ENCODE peak calls at places on chromosome 12, in four cellular contexts. O is OCI-LY7, L is PC-3, U is hepatocyte. P is an unnamed sample.

GRCh38 chr12:55797068-55797467 is 20.5 kb downstream of the SARNP start:
- DNase-seq in O (peak), L (peak), U (peak), P (peak)

GRCh38 chr12:128807161-128807724 is 16.5 kb downstream of the SLC15A4 start:
- DNase-seq in O (no peak), L (no peak), U (no peak), P (no peak)

GRCh38 chr12:55940065-55940732 is 9.2 kb downstream of the DGKA start:
- DNase-seq in O (peak), L (peak), U (peak), P (peak)

GRCh38 chr12:121453629-121454028 is 53.7 kb downstream of the RNF34 start:
- DNase-seq in O (no peak), L (no peak), U (no peak), P (peak)

GRCh38 chr12:114655934-114656697 is 27.9 kb downstream of the TBX3 start:
- DNase-seq in O (no peak), L (peak), U (peak), P (no peak)

GRCh38 chr12:113131556-113131955 is 4.0 kb downstream of the RASAL1 start:
- DNase-seq in O (peak), L (no peak), U (no peak), P (no peak)

GRCh38 chr12:94320109-94320508 is 139.6 kb downstream of the CEP83 start:
- DNase-seq in O (no peak), L (no peak), U (no peak), P (no peak)

GRCh38 chr12:132827763-132828703 is 636 bp downstream of the GOLGA3 start:
- DNase-seq in O (peak), L (peak), U (peak), P (peak)

GRCh38 chr12:48454675-48455074 is 17.7 kb upstream of the ANP32D start:
- DNase-seq in O (peak), L (peak), U (peak), P (peak)

GRCh38 chr12:88642675-88643431 is 62.6 kb upstream of the KITLG start:
- DNase-seq in O (no peak), L (no peak), U (no peak), P (no peak)

GRCh38 chr12:80422549-80422948 is 21.5 kb upstream of the PTPRQ start:
- DNase-seq in O (no peak), L (no peak), U (no peak), P (no peak)

GRCh38 chr12:120497524-120498150 is 1.7 kb downstream of the DYNLL1 start:
- DNase-seq in O (no peak), L (no peak), U (no peak), P (no peak)

GRCh38 chr12:48861111-48861510 is 4.6 kb downstream of the RND1 start:
- DNase-seq in O (no peak), L (peak), U (no peak), P (no peak)

GRCh38 chr12:66493841-66494240 is 185.0 kb downstream of the GRIP1 start:
- DNase-seq in O (no peak), L (no peak), U (no peak), P (no peak)

GRCh38 chr12:93008044-93008778 is 79.1 kb upstream of the EEA1 start:
- DNase-seq in O (no peak), L (no peak), U (no peak), P (no peak)

GRCh38 chr12:203462-204260 is 10.3 kb downstream of the SLC6A12 start:
- DNase-seq in O (no peak), L (no peak), U (peak), P (peak)

GRCh38 chr12:75725505-75726120 is 214.2 kb upstream of the KRR1 start:
- DNase-seq in O (no peak), L (peak), U (no peak), P (no peak)

GRCh38 chr12:13945236-13945635 is 36.2 kb downstream of the GRIN2B start:
- DNase-seq in O (no peak), L (no peak), U (no peak), P (no peak)

GRCh38 chr12:108333898-108334699 is 5.0 kb downstream of the CMKLR1 start:
- DNase-seq in O (no peak), L (peak), U (no peak), P (no peak)

GRCh38 chr12:103830025-103830725 is 10.9 kb downstream of the NT5DC3 start:
- DNase-seq in O (no peak), L (no peak), U (no peak), P (no peak)

GRCh38 chr12:103824845-103825244 is 16.2 kb downstream of the NT5DC3 start:
- DNase-seq in O (no peak), L (no peak), U (no peak), P (no peak)

GRCh38 chr12:103829092-103829491 is 11.9 kb downstream of the NT5DC3 start:
- DNase-seq in O (no peak), L (no peak), U (no peak), P (no peak)

GRCh38 chr12:103830730-103831320 is 10.2 kb downstream of the NT5DC3 start:
- DNase-seq in O (no peak), L (no peak), U (no peak), P (no peak)

GRCh38 chr12:103827800-103828440 is 13.1 kb downstream of the NT5DC3 start:
- DNase-seq in O (no peak), L (no peak), U (no peak), P (no peak)
- TF ChIP-seq EZH2phosphoT487 in O (no peak), L (no peak), U (no peak), P (no peak)

DNA sequence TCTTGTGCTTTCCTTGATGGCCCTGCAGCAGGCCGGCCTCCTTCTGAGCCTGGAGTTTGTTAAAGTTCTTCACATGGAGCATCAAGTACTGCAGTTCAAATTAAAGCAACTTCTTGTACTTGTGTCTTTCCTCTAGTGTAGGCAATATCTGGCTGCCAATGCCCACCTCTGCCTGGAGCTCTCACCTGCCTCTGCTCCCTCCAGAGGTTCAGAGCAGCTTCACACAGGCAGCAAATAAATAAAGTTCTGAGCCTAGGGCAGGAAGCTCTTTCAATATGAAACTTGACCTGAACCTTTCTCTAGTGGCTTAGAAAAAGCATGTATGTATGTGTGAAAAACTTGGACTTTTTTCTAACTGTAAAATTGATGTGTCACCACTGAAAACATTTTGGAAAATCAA is 65.9 kb downstream of the ITPR2 start:
- DNase-seq in O (no peak), L (no peak), U (no peak), P (peak)
- TF ChIP-seq EZH2phosphoT487 in O (no peak), L (no peak), U (no peak), P (no peak)

DNA sequence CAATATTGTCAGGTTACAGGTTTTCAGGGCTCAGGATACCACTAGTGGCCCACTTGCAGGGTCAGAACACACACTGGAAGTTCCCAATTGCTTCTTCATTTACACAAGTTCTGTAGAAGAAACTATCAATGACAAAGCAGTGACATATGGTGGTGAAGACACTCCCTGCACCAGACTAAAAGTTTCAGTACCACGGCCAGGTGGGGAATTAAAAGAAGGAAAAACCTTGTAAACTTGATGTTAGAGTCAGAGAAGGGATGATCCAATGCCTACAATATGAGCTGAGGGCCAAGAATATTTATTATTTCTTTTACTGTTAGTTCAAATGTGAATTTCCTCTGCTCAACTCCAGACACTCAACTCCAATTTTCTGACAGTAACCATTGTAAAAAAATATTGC is 31.8 kb upstream of the CHST11 start:
- DNase-seq in O (no peak), L (no peak), U (no peak), P (no peak)
- TF ChIP-seq EZH2phosphoT487 in O (no peak), L (no peak), U (no peak), P (no peak)

GRCh38 chr12:106416273-106416672 is 58.7 kb downstream of the POLR3B start:
- DNase-seq in O (no peak), L (no peak), U (no peak), P (peak)
- TF ChIP-seq EZH2phosphoT487 in O (no peak), L (no peak), U (no peak), P (no peak)

GRCh38 chr12:116125084-116125483 is 152.4 kb downstream of the MED13L start:
- DNase-seq in O (no peak), L (no peak), U (no peak), P (no peak)

GRCh38 chr12:116121453-116121871 is 156.0 kb downstream of the MED13L start:
- DNase-seq in O (no peak), L (no peak), U (no peak), P (no peak)

GRCh38 chr12:116122639-116123038 is 154.9 kb downstream of the MED13L start:
- DNase-seq in O (no peak), L (no peak), U (no peak), P (no peak)

GRCh38 chr12:116125981-116126566 is 151.4 kb downstream of the MED13L start:
- DNase-seq in O (no peak), L (no peak), U (no peak), P (peak)

DNA sequence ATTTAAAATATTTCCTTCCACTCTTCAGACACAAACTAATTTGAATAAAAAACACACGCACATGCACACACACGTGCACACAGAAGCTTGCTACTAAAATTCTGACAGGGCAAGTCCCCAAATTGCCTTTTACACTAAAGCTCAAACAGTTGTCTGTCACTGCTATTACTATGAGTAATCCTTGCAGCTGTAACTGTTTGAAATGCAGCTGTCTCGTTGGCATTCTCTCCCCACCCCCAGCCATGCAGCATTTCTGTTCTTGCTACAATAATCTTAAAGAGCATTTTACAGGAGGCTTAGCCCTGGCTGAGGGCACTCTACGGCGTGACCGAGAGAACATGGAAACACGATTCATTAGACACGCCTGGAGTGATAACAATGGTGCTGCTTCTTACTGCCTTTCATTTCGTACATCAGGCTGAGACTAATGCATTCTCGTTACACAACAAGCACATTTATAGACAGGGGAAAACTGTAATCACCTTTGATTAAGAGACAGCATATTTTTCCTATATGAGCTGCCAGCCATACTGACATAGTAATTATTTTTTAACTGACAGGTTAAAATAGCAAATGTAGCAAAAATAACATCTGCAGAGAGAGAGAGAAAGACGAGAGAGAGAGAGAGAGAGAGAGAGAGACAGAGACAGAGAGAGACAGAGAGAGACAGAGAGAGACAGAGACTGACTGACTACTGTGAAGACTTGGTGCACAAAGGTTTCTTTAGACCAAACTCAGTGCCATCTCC is 153.8 kb downstream of the MED13L start:
- DNase-seq in O (peak), L (peak), U (peak), P (no peak)
- TF ChIP-seq EZH2phosphoT487 in O (no peak), L (no peak), U (no peak), P (no peak)

GRCh38 chr12:124733086-124733485 is 130.6 kb downstream of the SCARB1 start:
- DNase-seq in O (no peak), L (no peak), U (no peak), P (no peak)

GRCh38 chr12:124732275-124733075 is 131.2 kb downstream of the SCARB1 start:
- DNase-seq in O (no peak), L (no peak), U (no peak), P (no peak)

GRCh38 chr12:124731869-124732268 is 131.8 kb downstream of the SCARB1 start:
- DNase-seq in O (no peak), L (no peak), U (no peak), P (no peak)

GRCh38 chr12:124727922-124728321 is 135.7 kb downstream of the SCARB1 start:
- DNase-seq in O (peak), L (peak), U (no peak), P (no peak)

GRCh38 chr12:124730455-124730932 is 133.2 kb downstream of the SCARB1 start:
- DNase-seq in O (no peak), L (peak), U (peak), P (no peak)
- TF ChIP-seq EZH2phosphoT487 in O (no peak), L (no peak), U (no peak), P (no peak)

P was measured in GM23338.